ENCODE peak calls at places on chromosomes 2 and 18, in five cellular contexts. W is RCC 7860, G is ecto neural progenitor cell, U is transverse colon, P is uterus. B is an unnamed sample.

GRCh38 chr2:30127016-30127893 is 19.6 kb upstream of the YPEL5 start:
- DNase-seq in W (no peak), U (no peak), G (peak; percentile 6), P (no peak), B (no peak)

GRCh38 chr2:38892819-38893218 is 3.1 kb downstream of the ARHGEF33 start:
- DNase-seq in G (no peak), W (no peak), U (no peak), P (no peak), B (no peak)

GRCh38 chr2:74458132-74458956 is at the start of gene WBP1:
- DNase-seq in G (peak; percentile 99), P (peak; percentile 100), U (peak; percentile 100), W (peak; percentile 100), B (peak; percentile 88)

GRCh38 chr2:190405069-190405468 is 3.1 kb upstream of the MFSD6 start:
- DNase-seq in W (no peak), G (no peak), P (no peak), U (no peak), B (no peak)

GRCh38 chr2:156189143-156189542 is 143.4 kb downstream of the NR4A2 start:
- DNase-seq in W (no peak), P (no peak), U (peak; percentile 30), G (no peak), B (no peak)

GRCh38 chr2:238973038-238973772 is 125.3 kb downstream of the TWIST2 start:
- DNase-seq in U (no peak), P (no peak), W (no peak), G (no peak), B (no peak)

GRCh38 chr2:222903234-222904220 is 42.7 kb downstream of the ACSL3 start:
- DNase-seq in U (peak; percentile 30), P (peak; percentile 28), G (no peak), W (peak; percentile 73), B (no peak)

GRCh38 chr2:223460774-223461211 is 141.4 kb downstream of the SCG2 start:
- DNase-seq in G (no peak), W (peak; percentile 31), U (no peak), P (no peak), B (no peak)

GRCh38 chr2:168997113-168997512 is 34.0 kb downstream of the ABCB11 start:
- DNase-seq in G (no peak), W (no peak), P (no peak), U (no peak), B (no peak)

GRCh38 chr2:128321421-128321775 is 2.7 kb upstream of the HS6ST1 start:
- DNase-seq in G (no peak), W (no peak), P (peak; percentile 39), U (no peak), B (peak; percentile 55)

GRCh38 chr2:15120578-15120977 is 440.6 kb downstream of the NBAS start:
- DNase-seq in P (no peak), U (no peak), G (no peak), W (no peak), B (no peak)

GRCh38 chr18:75407468-75408437 is 19.8 kb downstream of the SMIM21 start:
- DNase-seq in U (no peak), G (peak; percentile 72), W (no peak), P (no peak), B (no peak)

GRCh38 chr2:85807756-85808155 is 54.0 kb downstream of the ATOH8 start:
- DNase-seq in G (no peak), W (no peak), U (no peak), P (peak; percentile 8), B (no peak)

GRCh38 chr2:120494446-120494845 is 148.5 kb downstream of the INHBB start:
- DNase-seq in P (no peak), W (no peak), G (no peak), U (no peak), B (no peak)

GRCh38 chr2:194907569-194907968 is 749.5 kb upstream of the SLC39A10 start:
- DNase-seq in W (no peak), P (no peak), U (no peak), G (no peak), B (no peak)

GRCh38 chr2:233120459-233120858 is 60.3 kb downstream of the INPP5D start:
- DNase-seq in P (no peak), W (no peak), U (no peak), G (no peak), B (no peak)

GRCh38 chr2:54208364-54209240 is 47.4 kb downstream of the TSPYL6 start:
- DNase-seq in W (no peak), P (no peak), G (no peak), U (no peak), B (no peak)

GRCh38 chr18:12307251-12307736 is 747 bp upstream of the TUBB6 start:
- DNase-seq in U (peak; percentile 42), G (peak; percentile 70), P (peak; percentile 76), W (no peak), B (no peak)

GRCh38 chr18:34764451-34764850 is 54.4 kb downstream of the DTNA start:
- DNase-seq in P (no peak), W (no peak), G (no peak), U (no peak), B (no peak)

GRCh38 chr2:240601061-240601830 is 14.7 kb downstream of the CAPN10 start:
- DNase-seq in W (no peak), P (peak; percentile 10), U (peak; percentile 6), G (no peak), B (no peak)

GRCh38 chr18:58549814-58550339 is 79.0 kb downstream of the ALPK2 start:
- DNase-seq in P (no peak), W (no peak), G (no peak), U (peak; percentile 48), B (no peak)

GRCh38 chr18:2654105-2654827 is 1.3 kb upstream of the SMCHD1 start:
- DNase-seq in G (no peak), P (no peak), W (no peak), U (no peak), B (no peak)

GRCh38 chr18:7830468-7830867 is 263.4 kb downstream of the PTPRM start:
- DNase-seq in U (no peak), G (no peak), P (no peak), W (no peak), B (no peak)

GRCh38 chr2:191691898-191692297 is 14.0 kb downstream of the NABP1 start:
- DNase-seq in W (no peak), P (no peak), G (no peak), U (no peak), B (no peak)

GRCh38 chr18:24559474-24560018 is 99.1 kb downstream of the HRH4 start:
- DNase-seq in G (no peak), U (no peak), W (no peak), P (no peak), B (no peak)

GRCh38 chr18:7317804-7318231 is 86.9 kb downstream of the LRRC30 start:
- DNase-seq in P (no peak), U (no peak), G (no peak), W (peak; percentile 44), B (no peak)

GRCh38 chr2:70536517-70537060 is 17.0 kb downstream of the TGFA start:
- DNase-seq in G (no peak), W (no peak), U (no peak), P (no peak), B (no peak)

GRCh38 chr2:42184346-42184745 is 15.2 kb downstream of the EML4 start:
- DNase-seq in P (no peak), W (no peak), G (no peak), U (no peak), B (no peak)

GRCh38 chr2:224584111-224584764 is 925 bp downstream of the CUL3 start:
- DNase-seq in U (peak; percentile 36), W (no peak), G (peak; percentile 58), P (peak; percentile 22), B (peak; percentile 19)

GRCh38 chr2:148814143-148814852 is 60.7 kb upstream of the KIF5C start:
- DNase-seq in U (peak; percentile 26), G (no peak), W (peak; percentile 23), P (peak; percentile 15), B (no peak)

GRCh38 chr2:36358317-36358659 is 2.7 kb downstream of the CRIM1 start:
- DNase-seq in U (no peak), W (peak; percentile 33), G (no peak), P (no peak), B (no peak)

GRCh38 chr2:29443086-29443485 is 327.9 kb downstream of the CLIP4 start:
- DNase-seq in P (no peak), G (no peak), W (no peak), U (no peak), B (no peak)

GRCh38 chr2:56741601-56742102 is 557.9 kb downstream of the CCDC85A start:
- DNase-seq in P (peak; percentile 46), G (no peak), W (peak; percentile 84), U (no peak), B (no peak)

GRCh38 chr18:37502036-37502435 is 63.6 kb downstream of the CELF4 start:
- DNase-seq in W (no peak), G (no peak), U (no peak), P (no peak), B (no peak)

GRCh38 chr2:111071480-111072143 is 49.1 kb upstream of the BCL2L11 start:
- DNase-seq in G (no peak), U (no peak), W (peak; percentile 89), P (no peak), B (no peak)

GRCh38 chr2:61585383-61585782 is 47.2 kb upstream of the XPO1 start:
- DNase-seq in U (no peak), G (no peak), P (no peak), W (no peak), B (no peak)

GRCh38 chr2:4930704-4931103 is 761.5 kb upstream of the SOX11 start:
- DNase-seq in P (no peak), G (no peak), W (no peak), U (no peak), B (no peak)

B was measured in stimulated activated effector memory CD8-positive, alpha-beta T cell treated with anti-CD3 and anti-CD28 coated beads, Interleukin-12 subunit alpha, Interleukin-12 subunit beta, amount 100 ng/mL, for 72 hours.